ENCODE peak calls at places on chromosomes 7 and 10, in four cellular contexts. A is HepG2, R is GM12878, V is GM12891. H is an unnamed sample.

GRCh38 chr7:20484366-20484765 is 131.1 kb upstream of the ABCB5 start:
- DNase-seq in R (no peak), V (no peak), A (no peak), H (no peak)

GRCh38 chr7:7795736-7796135 is 77.3 kb upstream of the RPA3 start:
- DNase-seq in V (no peak), A (peak; percentile 9), R (no peak), H (no peak)

GRCh38 chr7:1555046-1555812 is 776 bp downstream of the TMEM184A start:
- DNase-seq in A (peak; percentile 88), V (no peak), R (no peak), H (no peak)

GRCh38 chr10:93437946-93438795 is 44.0 kb downstream of the MYOF start:
- DNase-seq in R (no peak), V (no peak), A (no peak), H (no peak)

GRCh38 chr7:289756-290553 is at the start of gene FOXL3:
- DNase-seq in A (no peak), R (no peak), V (no peak), H (no peak)

GRCh38 chr10:404341-404740 is 269.1 kb downstream of the ZMYND11 start:
- DNase-seq in A (no peak), R (no peak), V (no peak), H (no peak)

GRCh38 chr7:146960747-146961416 is 844.3 kb downstream of the CNTNAP2 start:
- DNase-seq in A (no peak), R (no peak), V (no peak), H (no peak)

GRCh38 chr7:79050592-79050991 is 402.9 kb downstream of the MAGI2 start:
- DNase-seq in A (no peak), V (no peak), R (no peak), H (no peak)

GRCh38 chr10:117460846-117461765 is 81.4 kb upstream of the EMX2 start:
- DNase-seq in A (no peak), V (no peak), R (no peak), H (no peak)

GRCh38 chr10:74297389-74298080 is 146.5 kb downstream of the ADK start:
- DNase-seq in A (no peak), R (no peak), V (no peak), H (no peak)
- TF ChIP-seq TAF1 in A (no peak), R (no peak), V (no peak), H (no peak)

GRCh38 chr10:95474228-95475002 is 86.8 kb downstream of the SORBS1 start:
- DNase-seq in V (no peak), A (peak; percentile 29), R (no peak), H (no peak)
- TF ChIP-seq POLR2AphosphoS5 in V (no peak), A (no peak), R (no peak), H (no peak)

DNA sequence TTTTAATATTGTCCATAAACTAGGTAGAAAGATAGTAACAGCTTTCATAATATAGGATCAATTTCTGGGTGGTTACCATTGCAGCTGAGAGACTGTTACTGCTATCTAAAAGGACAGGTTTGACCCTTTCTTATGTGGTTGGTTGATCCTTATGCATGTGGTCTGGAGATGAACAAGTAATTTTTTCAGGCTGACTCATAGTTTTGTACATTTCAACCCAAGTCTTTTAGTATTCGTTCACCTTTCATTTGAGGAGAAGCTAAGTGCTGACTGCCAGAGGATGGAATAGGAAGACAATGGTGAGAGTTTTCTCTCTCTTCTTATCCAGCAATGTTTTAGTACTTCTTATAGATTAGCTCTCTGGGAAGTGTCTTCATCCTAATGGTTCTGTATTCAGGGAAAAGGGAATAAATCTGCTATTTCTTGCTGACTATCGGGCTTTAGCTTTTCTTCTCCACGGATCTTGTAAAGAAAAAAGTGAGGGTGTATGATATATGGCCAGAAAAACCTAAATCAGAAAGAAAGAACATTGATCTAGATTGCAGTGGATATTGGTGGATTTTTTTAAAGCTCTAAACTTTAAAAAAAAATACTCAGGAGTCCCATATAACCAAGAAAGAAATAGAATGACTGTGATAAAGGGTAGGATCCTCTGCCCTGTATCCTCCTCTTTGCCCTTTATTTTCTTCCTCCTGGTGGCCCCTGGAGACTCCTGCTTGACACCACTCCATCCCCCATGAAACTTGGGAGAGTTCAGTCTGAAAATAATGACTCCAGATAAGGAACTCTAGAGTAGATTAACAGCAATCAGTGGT is 88.0 kb downstream of the CPED1 start:
- DNase-seq in R (no peak), A (no peak), V (no peak), H (no peak)
- TF ChIP-seq POLR2A in R (no peak), A (no peak), V (no peak), H (no peak)

DNA sequence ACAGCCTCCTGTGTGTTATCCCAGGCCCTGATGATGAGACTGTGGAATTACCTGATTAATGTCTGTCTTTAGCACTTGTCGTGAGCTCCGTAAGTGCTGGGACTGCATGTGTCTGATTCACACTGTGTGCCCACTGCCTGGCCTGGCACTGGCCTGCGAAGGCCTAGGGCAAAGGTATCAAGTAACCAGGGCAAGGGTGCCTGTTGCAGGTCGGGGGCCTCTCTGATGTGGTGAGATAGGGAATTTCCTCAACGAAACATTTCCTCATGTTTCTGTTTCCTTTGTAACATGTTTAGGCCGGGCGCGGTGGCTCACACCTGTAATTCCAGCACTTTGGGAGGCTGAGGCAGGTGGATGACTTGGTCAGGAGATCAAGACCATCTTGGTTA is 50.4 kb downstream of the LHPP start:
- DNase-seq in R (no peak), A (no peak), V (no peak), H (no peak)
- TF ChIP-seq TAF1 in R (no peak), A (no peak), V (no peak), H (no peak)